ENCODE peak calls at places on chromosome 19, in four cellular contexts. One of them, this sample, is unnamed.

GRCh38 chr19:47129579-47129978 is 1.1 kb upstream of the SAE1 start:
- DNase-seq in colonic mucosa: no peak
- DNase-seq in activated T-helper 2 cell treated with anti-CD3 and anti-CD28 coated beads, Interferon-gamma antibody, Interleukin-2, Interleukin-4, amounts not matched to agents 10 μg/mL and 5 μg/mL and 100 μg/mL, durations not matched to agents 14 hours and 24 hours and 36 hours: no peak
- DNase-seq in activated T-cell treated with anti-CD3 and anti-CD28 coated beads, Interleukin-2, amount 50 U/mL, for 72 hours: no peak
- DNase-seq in this sample: no peak

GRCh38 chr19:55489711-55490477 is 1.7 kb downstream of the SSC5D start:
- DNase-seq in activated T-cell treated with anti-CD3 and anti-CD28 coated beads, Interleukin-2, amount 50 U/mL, for 72 hours: no peak
- DNase-seq in colonic mucosa: no peak
- DNase-seq in activated T-helper 2 cell treated with anti-CD3 and anti-CD28 coated beads, Interferon-gamma antibody, Interleukin-2, Interleukin-4, amounts not matched to agents 10 μg/mL and 5 μg/mL and 100 μg/mL, durations not matched to agents 14 hours and 24 hours and 36 hours: no peak
- DNase-seq in this sample: no peak

GRCh38 chr19:42480335-42481095 is 37.8 kb upstream of the CXCL17 start:
- DNase-seq in activated T-helper 2 cell treated with anti-CD3 and anti-CD28 coated beads, Interferon-gamma antibody, Interleukin-2, Interleukin-4, amounts not matched to agents 10 μg/mL and 5 μg/mL and 100 μg/mL, durations not matched to agents 14 hours and 24 hours and 36 hours: no peak
- DNase-seq in activated T-cell treated with anti-CD3 and anti-CD28 coated beads, Interleukin-2, amount 50 U/mL, for 72 hours: no peak
- DNase-seq in colonic mucosa: no peak
- DNase-seq in this sample: no peak

GRCh38 chr19:4694211-4694987 is 24.3 kb upstream of the MYDGF start:
- DNase-seq in activated T-helper 2 cell treated with anti-CD3 and anti-CD28 coated beads, Interferon-gamma antibody, Interleukin-2, Interleukin-4, amounts not matched to agents 10 μg/mL and 5 μg/mL and 100 μg/mL, durations not matched to agents 14 hours and 24 hours and 36 hours: no peak
- DNase-seq in colonic mucosa: no peak
- DNase-seq in activated T-cell treated with anti-CD3 and anti-CD28 coated beads, Interleukin-2, amount 50 U/mL, for 72 hours: no peak
- DNase-seq in this sample: no peak

GRCh38 chr19:36963262-36963661 is 47.1 kb downstream of the ZNF568 start:
- DNase-seq in activated T-cell treated with anti-CD3 and anti-CD28 coated beads, Interleukin-2, amount 50 U/mL, for 72 hours: no peak
- DNase-seq in colonic mucosa: no peak
- DNase-seq in activated T-helper 2 cell treated with anti-CD3 and anti-CD28 coated beads, Interferon-gamma antibody, Interleukin-2, Interleukin-4, amounts not matched to agents 10 μg/mL and 5 μg/mL and 100 μg/mL, durations not matched to agents 14 hours and 24 hours and 36 hours: no peak
- DNase-seq in this sample: peak

GRCh38 chr19:4322942-4323665 is 15.5 kb downstream of the STAP2 start:
- DNase-seq in colonic mucosa: no peak
- DNase-seq in activated T-helper 2 cell treated with anti-CD3 and anti-CD28 coated beads, Interferon-gamma antibody, Interleukin-2, Interleukin-4, amounts not matched to agents 10 μg/mL and 5 μg/mL and 100 μg/mL, durations not matched to agents 14 hours and 24 hours and 36 hours: no peak
- DNase-seq in activated T-cell treated with anti-CD3 and anti-CD28 coated beads, Interleukin-2, amount 50 U/mL, for 72 hours: no peak
- DNase-seq in this sample: no peak

GRCh38 chr19:15337202-15337601 is 4.9 kb upstream of the BRD4 start:
- DNase-seq in activated T-helper 2 cell treated with anti-CD3 and anti-CD28 coated beads, Interferon-gamma antibody, Interleukin-2, Interleukin-4, amounts not matched to agents 10 μg/mL and 5 μg/mL and 100 μg/mL, durations not matched to agents 14 hours and 24 hours and 36 hours: no peak
- DNase-seq in colonic mucosa: no peak
- DNase-seq in activated T-cell treated with anti-CD3 and anti-CD28 coated beads, Interleukin-2, amount 50 U/mL, for 72 hours: no peak
- DNase-seq in this sample: no peak

GRCh38 chr19:49489601-49490167 is 2.3 kb downstream of the RPL13A start:
- DNase-seq in colonic mucosa: no peak
- DNase-seq in activated T-helper 2 cell treated with anti-CD3 and anti-CD28 coated beads, Interferon-gamma antibody, Interleukin-2, Interleukin-4, amounts not matched to agents 10 μg/mL and 5 μg/mL and 100 μg/mL, durations not matched to agents 14 hours and 24 hours and 36 hours: no peak
- DNase-seq in activated T-cell treated with anti-CD3 and anti-CD28 coated beads, Interleukin-2, amount 50 U/mL, for 72 hours: no peak
- DNase-seq in this sample: no peak